ENCODE peak calls at places on chromosomes 6 and 20, in four cellular contexts. A is testis, L is heart left ventricle, D is endothelial cell of umbilical vein. P is an unnamed sample.

GRCh38 chr20:347317-347639 is 367 bp downstream of the NRSN2 start:
- DNase-seq in A (no peak), D (no peak), L (no peak), P (no peak)

GRCh38 chr6:163554663-163555062 is 140.1 kb downstream of the QKI start:
- DNase-seq in A (peak; percentile 55), L (peak; percentile 65), D (peak; percentile 61), P (peak; percentile 66)

GRCh38 chr20:32036252-32036651 is 15.8 kb upstream of the HCK start:
- DNase-seq in A (no peak), D (no peak), L (no peak), P (no peak)

GRCh38 chr6:45946887-45947286 is 68.8 kb downstream of the CLIC5 start:
- DNase-seq in D (no peak), A (no peak), L (no peak), P (no peak)

GRCh38 chr6:142842423-142843261 is 102.3 kb downstream of the HIVEP2 start:
- DNase-seq in L (no peak), D (peak; percentile 91), A (no peak), P (no peak)

GRCh38 chr6:44053760-44054556 is 73.3 kb downstream of the MRPL14 start:
- DNase-seq in L (no peak), A (no peak), D (peak; percentile 70), P (no peak)

GRCh38 chr6:13488896-13489237 is 1.5 kb upstream of the GFOD1 start:
- DNase-seq in A (peak; percentile 43), L (no peak), D (no peak), P (no peak)

GRCh38 chr6:141700836-141701235 is 431.9 kb upstream of the GJE1 start:
- DNase-seq in D (peak; percentile 47), A (no peak), L (no peak), P (no peak)

GRCh38 chr6:43250992-43251373 is 7.7 kb downstream of the TTBK1 start:
- DNase-seq in D (no peak), A (no peak), L (no peak), P (no peak)

GRCh38 chr6:30810813-30811329 is 66.5 kb upstream of the IER3 start:
- DNase-seq in A (no peak), D (no peak), L (no peak), P (no peak)

GRCh38 chr6:139588734-139589418 is 214.4 kb upstream of the CITED2 start:
- DNase-seq in L (no peak), D (no peak), A (no peak), P (no peak)

GRCh38 chr6:122845464-122845863 is 56.4 kb downstream of the SMPDL3A start:
- DNase-seq in A (no peak), D (no peak), L (no peak), P (no peak)

GRCh38 chr20:1215386-1216170 is 10.3 kb upstream of the RAD21L1 start:
- DNase-seq in L (no peak), A (no peak), D (no peak), P (peak; percentile 71)

GRCh38 chr6:152636675-152637421 is at the start of gene SYNE1:
- DNase-seq in L (peak; percentile 77), A (peak; percentile 47), D (no peak), P (no peak)

GRCh38 chr20:9374480-9374879 is 139.9 kb upstream of the LAMP5 start:
- DNase-seq in D (no peak), A (no peak), L (no peak), P (no peak)

GRCh38 chr6:28443112-28443773 is at the start of gene ZSCAN23:
- DNase-seq in A (peak; percentile 89), D (peak; percentile 76), L (peak; percentile 79), P (peak; percentile 75)
- TF ChIP-seq POLR2A in A (no peak), D (peak; percentile 28), L (peak; percentile 25), P (no peak)

DNA sequence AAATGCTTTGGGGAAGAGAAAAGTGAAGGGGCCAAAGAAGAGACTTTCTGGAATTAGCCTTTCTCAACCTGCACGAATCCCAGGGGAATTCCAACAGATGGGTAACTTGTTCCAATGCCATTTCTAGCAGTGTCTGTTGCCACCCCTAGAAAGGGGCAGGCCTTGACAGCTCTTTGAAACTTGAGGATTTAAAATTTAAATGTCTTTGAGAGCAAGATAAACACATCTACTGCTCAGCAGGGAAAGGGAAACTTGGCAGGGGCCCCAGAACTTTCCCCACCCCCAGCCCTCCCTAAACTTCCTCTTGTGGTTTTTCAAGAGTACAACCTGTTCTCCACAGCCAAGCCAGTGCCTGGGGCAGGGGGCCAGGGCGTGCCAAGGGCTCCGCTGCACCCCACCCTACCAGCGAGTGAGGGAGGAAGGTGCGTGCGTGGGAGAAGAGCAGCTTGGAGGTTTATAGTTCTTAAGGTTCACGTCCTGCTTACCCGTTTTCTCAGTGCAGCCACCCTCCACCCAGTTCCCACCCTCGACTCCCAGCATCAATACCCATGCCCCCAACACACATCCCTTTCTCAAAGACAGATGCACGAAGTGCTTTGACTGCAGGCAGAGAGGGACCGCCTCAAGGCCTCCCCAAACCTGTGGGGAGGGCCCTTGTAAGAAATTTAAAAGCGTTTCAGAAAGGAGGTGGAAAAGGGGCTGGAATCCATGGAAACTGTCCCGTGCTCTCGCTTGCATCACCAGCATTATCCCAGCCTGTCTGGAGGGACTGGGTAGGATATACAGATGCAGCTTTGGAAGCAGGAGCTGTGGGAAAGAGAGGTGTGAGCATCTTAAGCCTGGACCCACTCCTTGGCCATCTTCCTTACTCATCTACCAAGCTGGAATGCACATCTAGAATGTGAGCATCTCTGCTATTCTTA is 4.5 kb upstream of the TAF8 start:
- DNase-seq in D (peak; percentile 91), A (peak; percentile 89), L (peak; percentile 93), P (peak; percentile 84)
- TF ChIP-seq POLR2A in D (no peak), A (no peak), L (peak; percentile 41), P (peak; percentile 66)

GRCh38 chr20:51563141-51563596 is 20.6 kb upstream of the NFATC2 start:
- DNase-seq in L (no peak), D (no peak), A (no peak), P (no peak)

GRCh38 chr20:51563597-51564332 is 21.2 kb upstream of the NFATC2 start:
- DNase-seq in A (peak; percentile 58), L (peak; percentile 73), D (peak; percentile 94), P (peak; percentile 82)

GRCh38 chr20:51560550-51561307 is 18.2 kb upstream of the NFATC2 start:
- DNase-seq in L (no peak), A (no peak), D (peak; percentile 17), P (no peak)

GRCh38 chr20:51562027-51562333 is 19.5 kb upstream of the NFATC2 start:
- DNase-seq in L (no peak), A (no peak), D (no peak), P (no peak)

DNA sequence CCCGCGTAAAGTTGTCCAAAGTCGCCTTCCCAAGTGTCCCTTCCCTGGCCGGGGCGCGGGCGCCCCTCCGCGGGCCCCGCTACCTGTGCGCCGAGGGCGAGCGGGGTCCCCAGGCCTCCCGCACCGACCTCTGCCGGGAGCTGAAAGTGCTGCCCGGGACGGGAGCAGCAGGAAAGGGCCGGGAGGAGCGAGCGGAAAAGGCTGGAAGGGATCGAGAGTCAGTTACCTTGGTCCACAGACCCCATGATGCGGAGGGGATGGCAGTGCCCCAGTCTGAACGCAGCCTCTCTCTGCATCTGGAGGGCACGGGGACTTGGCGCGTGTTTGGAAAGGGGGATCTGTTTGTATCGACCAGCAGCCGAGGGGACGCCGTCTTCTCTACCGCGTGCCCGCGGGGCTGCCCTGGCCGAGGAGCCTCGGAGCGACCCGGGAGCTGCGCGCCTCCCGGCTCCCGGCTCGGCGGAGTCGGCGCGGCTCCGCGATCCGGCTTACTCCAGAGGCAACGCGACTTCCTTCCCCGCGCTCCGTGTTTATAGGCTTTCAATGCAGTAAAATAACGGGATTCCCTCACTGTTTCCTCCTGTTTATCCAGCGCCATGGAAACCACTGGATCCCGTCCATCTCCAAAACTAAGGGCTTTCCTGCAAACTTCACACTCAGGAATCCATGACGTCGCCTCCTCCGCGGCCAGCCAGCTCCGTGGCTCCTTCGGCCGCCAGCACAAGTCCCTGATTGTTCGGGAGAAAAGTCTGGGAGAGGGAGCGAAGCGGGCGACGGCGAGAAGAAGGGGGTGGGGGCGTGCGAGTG is 20.0 kb upstream of the NFATC2 start:
- DNase-seq in A (peak; percentile 83), D (peak; percentile 98), L (peak; percentile 84), P (peak; percentile 21)
- TF ChIP-seq POLR2A in A (no peak), D (no peak), L (no peak), P (no peak)

DNA sequence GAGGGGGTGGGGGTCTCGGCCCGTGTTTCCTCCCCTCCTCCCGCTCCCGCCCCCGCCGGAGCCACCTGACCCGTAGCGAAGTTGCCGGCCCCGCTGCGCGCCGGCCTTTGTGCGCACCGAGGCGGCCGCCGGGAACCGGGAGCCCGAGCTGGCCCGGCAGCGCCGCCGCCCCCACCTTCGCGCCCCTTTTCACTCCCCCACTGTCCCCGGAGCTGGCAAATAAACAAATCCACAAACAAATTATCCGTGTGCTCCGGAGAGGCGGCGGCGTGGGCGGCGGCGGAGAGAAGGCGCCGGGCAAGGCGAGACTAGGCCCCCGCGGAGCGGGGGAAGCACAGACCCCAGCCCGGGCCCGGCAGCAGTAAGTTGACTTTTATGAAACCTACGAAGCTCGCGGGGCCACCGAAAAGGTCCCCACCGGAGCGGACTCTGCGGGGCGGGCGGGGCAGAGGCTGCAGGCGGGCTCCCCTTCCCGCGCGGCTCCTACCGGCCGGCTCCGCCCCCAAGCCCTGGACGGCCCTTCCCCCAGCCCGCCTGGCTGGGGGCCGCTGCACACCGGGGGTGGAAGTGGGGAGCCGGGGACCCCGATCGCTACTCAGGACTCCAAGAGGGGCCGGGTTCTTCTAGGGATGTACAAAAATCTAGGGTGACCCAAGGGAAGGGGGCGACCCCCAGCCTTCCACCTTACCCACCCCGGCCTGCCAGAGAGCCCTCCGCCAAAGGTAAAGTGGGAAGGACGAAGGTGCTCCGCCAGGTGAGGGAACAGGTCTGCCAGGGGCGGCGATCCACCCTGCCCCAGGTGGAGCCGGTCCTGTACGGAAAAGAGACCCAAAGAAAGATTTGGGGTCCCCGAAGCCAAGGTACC is 40.7 kb downstream of the YTHDF1 start:
- DNase-seq in D (no peak), L (no peak), A (no peak), P (no peak)
- TF ChIP-seq POLR2A in D (no peak), L (no peak), A (no peak), P (no peak)

GRCh38 chr6:63451238-63451637 is 121.0 kb upstream of the LOC128125822 start:
- DNase-seq in D (no peak), A (no peak), L (no peak), P (no peak)

GRCh38 chr6:63446405-63446804 is 125.9 kb upstream of the LOC128125822 start:
- DNase-seq in D (no peak), A (no peak), L (no peak), P (no peak)

GRCh38 chr6:63447134-63447533 is 125.1 kb upstream of the LOC128125822 start:
- DNase-seq in A (no peak), D (no peak), L (no peak), P (no peak)

GRCh38 chr6:63449714-63450113 is 122.6 kb upstream of the LOC128125822 start:
- DNase-seq in A (no peak), L (no peak), D (no peak), P (no peak)

GRCh38 chr6:63448229-63448628 is 124.1 kb upstream of the LOC128125822 start:
- DNase-seq in D (no peak), L (no peak), A (no peak), P (no peak)
- TF ChIP-seq POLR2A in D (no peak), L (no peak), A (no peak), P (no peak)

P was measured in erythroblast.